ENCODE peak calls at places on chromosomes 4 and X, in ten cellular contexts. V is H9, T is WTC11, D is breast epithelium, Y is tibial artery, A is fibroblast of villous mesenchyme, O is GM12878, E is Calu3, R is stomach, C is upper lobe of right lung. N is an unnamed sample.

GRCh38 chr4:68373513-68373912 is 23.6 kb upstream of the YTHDC1 start:
- DNase-seq in V (peak), Y (peak), O (no peak), E (no peak), R (peak), C (peak), A (peak), D (peak), T (peak), N (no peak)

GRCh38 chr4:70637239-70637920 is 8.8 kb downstream of the ENAM start:
- DNase-seq in R (no peak), E (no peak), Y (no peak), V (no peak), C (no peak), O (no peak), A (no peak), D (no peak), T (no peak), N (peak)

GRCh38 chr4:105145913-105146285 is 777 bp upstream of the TET2 start:
- DNase-seq in O (no peak), E (peak), A (no peak), C (peak), D (no peak), Y (peak), V (peak), T (peak), R (no peak), N (no peak)

GRCh38 chr4:166073783-166074182 is 200.7 kb downstream of the TLL1 start:
- DNase-seq in C (no peak), R (no peak), T (no peak), A (no peak), V (no peak), O (no peak), E (no peak), D (no peak), Y (no peak), N (no peak)

GRCh38 chr4:21888195-21888976 is 60.2 kb downstream of the KCNIP4 start:
- DNase-seq in V (no peak), O (no peak), Y (no peak), T (no peak), E (no peak), D (no peak), C (no peak), A (peak), R (no peak), N (no peak)

GRCh38 chr4:181908168-181908567 is 335.0 kb upstream of the TENM3 start:
- DNase-seq in D (no peak), R (no peak), A (no peak), O (no peak), E (no peak), V (no peak), Y (no peak), C (no peak), T (no peak), N (no peak)

GRCh38 chrX:23879380-23880090 is 28.2 kb downstream of the APOO start:
- DNase-seq in T (no peak), E (no peak), V (no peak), A (no peak), D (no peak), O (no peak), C (no peak), R (peak), Y (no peak), N (no peak)

GRCh38 chrX:82934980-82935379 is 573.1 kb upstream of the POU3F4 start:
- DNase-seq in D (no peak), Y (no peak), V (no peak), R (no peak), C (no peak), E (no peak), O (no peak), A (no peak), T (no peak), N (no peak)

GRCh38 chr4:89468632-89469031 is 161.0 kb upstream of the GPRIN3 start:
- DNase-seq in Y (no peak), C (no peak), R (no peak), O (no peak), T (no peak), V (no peak), A (peak), D (no peak), E (no peak), N (no peak)

GRCh38 chrX:111349934-111350333 is 62.1 kb downstream of the DCX start:
- DNase-seq in T (no peak), V (no peak), C (no peak), O (no peak), Y (no peak), D (no peak), E (no peak), A (no peak), R (no peak), N (no peak)

GRCh38 chrX:103919336-103919682 is 43.1 kb upstream of the TMSB15B start:
- DNase-seq in C (no peak), O (no peak), Y (no peak), D (no peak), A (peak), R (no peak), V (no peak), E (peak), T (no peak), N (no peak)

GRCh38 chrX:49039598-49040375 is 3.4 kb downstream of the TFE3 start:
- DNase-seq in V (peak), Y (peak), C (peak), T (peak), E (peak), D (no peak), R (peak), O (no peak), A (peak), N (no peak)

GRCh38 chr4:154001187-154001586 is 212.3 kb upstream of the SFRP2 start:
- DNase-seq in R (no peak), A (no peak), C (no peak), T (no peak), O (no peak), D (no peak), Y (no peak), E (no peak), V (no peak), N (no peak)

GRCh38 chr4:169645627-169646026 is 25.2 kb downstream of the CLCN3 start:
- DNase-seq in O (no peak), T (no peak), C (no peak), Y (no peak), V (no peak), R (no peak), E (no peak), D (no peak), A (no peak), N (no peak)

GRCh38 chr4:173461170-173461569 is 62.3 kb upstream of the SCRG1 start:
- DNase-seq in A (no peak), T (no peak), Y (no peak), O (no peak), V (no peak), E (no peak), C (no peak), D (no peak), R (no peak), N (no peak)

GRCh38 chrX:12972239-12972638 is 2.7 kb upstream of the TMSB4X start:
- DNase-seq in R (no peak), T (no peak), C (no peak), V (no peak), A (no peak), D (no peak), O (no peak), Y (no peak), E (no peak), N (no peak)

GRCh38 chrX:151153086-151153485 is 23.3 kb upstream of the GPR50 start:
- DNase-seq in T (peak), V (peak), C (no peak), E (peak), D (no peak), A (peak), Y (no peak), R (no peak), O (no peak), N (no peak)

GRCh38 chrX:131331152-131331551 is 42.0 kb upstream of the IGSF1 start:
- DNase-seq in T (no peak), V (peak), E (no peak), O (no peak), A (no peak), D (no peak), Y (no peak), C (no peak), R (no peak), N (no peak)

GRCh38 chr4:5435201-5435600 is 273.2 kb downstream of the EVC2 start:
- DNase-seq in V (no peak), C (no peak), A (no peak), O (no peak), T (no peak), D (no peak), Y (no peak), E (no peak), R (no peak), N (no peak)

GRCh38 chr4:105594094-105595010 is 41.9 kb downstream of the ARHGEF38 start:
- DNase-seq in Y (no peak), O (peak), R (no peak), D (no peak), A (no peak), C (no peak), E (no peak), V (no peak), T (no peak), N (no peak)

DNA sequence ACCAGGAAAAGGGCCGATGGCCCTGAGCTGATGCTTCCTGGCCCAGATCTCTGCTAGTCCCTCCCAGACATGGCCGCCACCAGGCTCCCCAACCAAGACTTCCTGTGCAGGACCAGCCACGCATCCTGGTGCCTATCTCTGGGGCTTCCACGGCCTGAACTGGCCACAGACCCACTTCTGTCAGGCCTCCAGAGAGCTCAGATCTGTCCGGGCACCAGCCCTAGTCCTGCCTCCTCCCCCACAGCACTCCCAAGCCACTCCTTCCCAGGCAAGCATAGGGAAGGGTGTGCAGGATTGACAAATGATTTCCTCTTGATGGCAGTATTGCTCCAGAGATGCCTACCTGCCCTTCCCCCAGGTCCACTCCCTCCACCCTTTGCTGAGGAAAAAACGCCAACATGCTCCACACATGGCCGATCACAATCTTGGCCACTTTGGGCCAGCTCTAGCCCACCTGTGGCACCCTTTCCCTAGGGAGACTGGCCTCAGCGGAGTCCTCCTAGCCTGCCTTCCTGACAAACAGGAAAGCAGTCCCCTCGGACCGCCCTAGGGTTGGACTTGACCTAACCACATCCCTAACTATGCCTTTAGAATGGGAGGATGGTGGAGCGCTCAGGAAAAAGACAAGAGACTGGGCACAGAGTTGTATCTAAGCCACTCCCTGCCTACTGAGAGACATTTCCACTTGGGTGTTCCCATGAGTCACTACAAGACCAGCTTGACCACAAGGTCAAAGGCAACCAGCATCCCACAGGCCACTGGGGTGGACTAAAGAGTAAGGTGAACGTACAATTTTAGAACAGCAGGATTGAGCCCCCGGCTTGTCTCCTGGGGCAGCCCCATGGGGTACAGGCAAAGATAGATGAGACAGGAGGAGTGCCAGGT is 277.5 kb upstream of the AGTR2 start:
- DNase-seq in V (peak), D (peak), E (no peak), Y (no peak), R (peak), A (peak), T (peak), O (peak), C (no peak), N (no peak)
- TF ChIP-seq CTCF in V (peak), D (no peak), E (no peak), Y (no peak), R (no peak), A (no peak), T (no peak), O (peak), C (no peak), N (no peak)

GRCh38 chr4:170875868-170876267 is 786.1 kb upstream of the AADAT start:
- DNase-seq in O (no peak), E (no peak), R (no peak), A (no peak), D (no peak), C (no peak), T (no peak), V (no peak), Y (no peak), N (no peak)
- TF ChIP-seq CTCF in O (peak), E (no peak), R (no peak), A (no peak), D (no peak), C (no peak), T (no peak), V (peak), Y (no peak), N (no peak)

GRCh38 chrX:129759576-129760061 is 20.1 kb upstream of the SASH3 start:
- DNase-seq in E (peak), V (no peak), D (no peak), C (no peak), Y (peak), O (no peak), R (peak), T (no peak), A (peak), N (no peak)
- TF ChIP-seq CTCF in E (no peak), V (no peak), D (no peak), C (peak), Y (no peak), O (peak), R (no peak), T (no peak), A (no peak), N (no peak)

DNA sequence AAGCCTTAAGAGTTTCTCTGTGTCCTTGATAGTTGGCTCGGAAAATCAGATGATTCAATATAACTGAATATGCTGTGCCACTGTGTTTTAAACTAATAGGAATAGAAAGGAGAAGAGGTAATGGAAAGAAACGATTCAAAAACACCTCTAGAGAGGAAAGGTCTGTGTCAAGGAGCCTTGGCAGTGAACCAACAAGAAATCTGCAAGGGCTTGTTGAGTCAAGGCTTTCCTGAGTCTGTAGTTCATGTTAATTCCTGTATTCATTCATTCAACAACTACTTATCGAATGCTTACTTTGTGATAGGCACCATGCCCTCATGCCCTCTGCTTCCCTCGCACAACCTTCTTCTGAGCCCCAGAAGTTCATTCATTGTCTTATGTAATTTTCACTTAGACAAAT is 336.0 kb downstream of the PDHA2 start:
- DNase-seq in R (no peak), O (no peak), C (no peak), A (no peak), T (no peak), E (no peak), V (no peak), D (no peak), Y (no peak), N (no peak)
- TF ChIP-seq CTCF in R (no peak), O (no peak), C (no peak), A (no peak), T (no peak), E (no peak), V (no peak), D (no peak), Y (no peak), N (no peak)

DNA sequence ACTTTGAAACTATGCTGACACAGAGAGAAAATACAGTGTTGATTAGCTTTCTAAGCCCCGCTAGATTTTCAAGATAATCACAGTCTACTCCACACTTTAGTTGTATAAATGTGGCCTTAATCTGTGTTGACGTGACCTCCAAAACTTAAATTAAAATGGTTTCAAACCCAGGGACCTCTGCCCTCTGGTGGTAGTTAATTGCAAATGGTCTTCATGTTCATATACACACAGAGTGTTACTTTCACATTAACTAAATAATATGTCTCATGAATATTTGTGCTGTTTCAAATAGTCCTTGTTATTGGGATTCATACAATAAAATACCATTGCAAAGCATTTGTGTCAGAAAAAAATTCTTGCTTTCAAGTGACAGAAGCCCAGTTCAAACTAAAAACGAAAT is 64.3 kb downstream of the TASL start:
- DNase-seq in C (no peak), Y (no peak), D (no peak), R (no peak), O (no peak), E (no peak), A (peak), T (no peak), V (no peak), N (no peak)
- TF ChIP-seq CTCF in C (peak), Y (no peak), D (no peak), R (no peak), O (peak), E (peak), A (peak), T (peak), V (peak), N (peak)

GRCh38 chr4:143202824-143203223 is 18.1 kb downstream of the USP38 start:
- DNase-seq in T (no peak), V (no peak), D (no peak), C (no peak), A (peak), R (no peak), E (no peak), Y (no peak), O (no peak), N (no peak)
- TF ChIP-seq CTCF in T (no peak), V (peak), D (no peak), C (peak), A (peak), R (no peak), E (no peak), Y (peak), O (no peak), N (peak)

DNA sequence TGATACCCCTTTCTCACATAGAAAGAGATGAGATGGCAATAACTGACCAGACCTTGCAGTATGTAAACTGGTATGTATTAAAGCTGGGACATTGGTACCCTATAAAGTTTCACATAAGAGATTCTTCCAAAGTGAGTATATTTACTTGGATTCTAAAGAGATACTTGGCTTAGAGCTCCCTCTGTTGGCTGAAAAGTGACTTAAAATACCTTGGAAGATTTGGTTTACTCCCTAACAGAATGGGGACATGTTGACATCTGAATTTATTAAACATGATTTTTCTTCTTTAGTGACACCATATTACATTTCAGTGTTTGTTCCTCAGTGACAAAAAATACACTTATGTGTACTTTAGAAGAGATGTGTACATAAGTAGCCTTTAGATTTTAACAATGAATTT is 47.9 kb upstream of the RGN start:
- DNase-seq in C (no peak), V (no peak), D (no peak), O (peak), R (no peak), Y (no peak), T (no peak), E (peak), A (peak), N (no peak)
- TF ChIP-seq CTCF in C (peak), V (peak), D (no peak), O (peak), R (no peak), Y (peak), T (no peak), E (no peak), A (peak), N (peak)